ENCODE peak calls at places on chromosome 22, in six cellular contexts. One of them, this sample, is unnamed.

GRCh38 chr22:50731811-50732624 is 6.0 kb upstream of the ACR start:
- DNase-seq in transverse colon: peak; percentile 55
- DNase-seq in cardiac muscle cell: peak; percentile 55
- DNase-seq in AG09319: no peak
- DNase-seq in heart right ventricle: peak; percentile 22
- DNase-seq in activated CD8-positive, alpha-beta T cell treated with anti-CD3 and anti-CD28 coated beads for 36 hours: peak; percentile 70
- DNase-seq in this sample: no peak

GRCh38 chr22:27004434-27004833 is 347.0 kb downstream of the MIAT start:
- DNase-seq in transverse colon: no peak
- DNase-seq in activated CD8-positive, alpha-beta T cell treated with anti-CD3 and anti-CD28 coated beads for 36 hours: no peak
- DNase-seq in AG09319: no peak
- DNase-seq in heart right ventricle: no peak
- DNase-seq in cardiac muscle cell: no peak
- DNase-seq in this sample: no peak

GRCh38 chr22:47202819-47203553 is 440.5 kb downstream of the TBC1D22A start:
- DNase-seq in activated CD8-positive, alpha-beta T cell treated with anti-CD3 and anti-CD28 coated beads for 36 hours: no peak
- DNase-seq in heart right ventricle: no peak
- DNase-seq in AG09319: no peak
- DNase-seq in transverse colon: no peak
- DNase-seq in cardiac muscle cell: no peak
- DNase-seq in this sample: no peak

GRCh38 chr22:50513175-50513574 is 5.2 kb downstream of the NCAPH2 start:
- DNase-seq in activated CD8-positive, alpha-beta T cell treated with anti-CD3 and anti-CD28 coated beads for 36 hours: no peak
- DNase-seq in heart right ventricle: no peak
- DNase-seq in cardiac muscle cell: no peak
- DNase-seq in transverse colon: no peak
- DNase-seq in AG09319: no peak
- DNase-seq in this sample: no peak

GRCh38 chr22:43439368-43440102 is 27.7 kb downstream of the MPPED1 start:
- DNase-seq in activated CD8-positive, alpha-beta T cell treated with anti-CD3 and anti-CD28 coated beads for 36 hours: no peak
- DNase-seq in cardiac muscle cell: no peak
- DNase-seq in heart right ventricle: no peak
- DNase-seq in AG09319: no peak
- DNase-seq in transverse colon: no peak
- DNase-seq in this sample: no peak

GRCh38 chr22:36950797-36951590 is 37.6 kb downstream of the CSF2RB start:
- DNase-seq in transverse colon: no peak
- DNase-seq in AG09319: no peak
- DNase-seq in cardiac muscle cell: no peak
- DNase-seq in activated CD8-positive, alpha-beta T cell treated with anti-CD3 and anti-CD28 coated beads for 36 hours: no peak
- DNase-seq in heart right ventricle: no peak
- DNase-seq in this sample: no peak

GRCh38 chr22:39674536-39674935 is 104.0 kb downstream of the CACNA1I start:
- DNase-seq in heart right ventricle: no peak
- DNase-seq in AG09319: no peak
- DNase-seq in cardiac muscle cell: no peak
- DNase-seq in activated CD8-positive, alpha-beta T cell treated with anti-CD3 and anti-CD28 coated beads for 36 hours: no peak
- DNase-seq in transverse colon: no peak
- DNase-seq in this sample: no peak

GRCh38 chr22:44436656-44437492 is 61.2 kb downstream of the RTL6 start:
- DNase-seq in cardiac muscle cell: no peak
- DNase-seq in AG09319: no peak
- DNase-seq in heart right ventricle: no peak
- DNase-seq in transverse colon: no peak
- DNase-seq in activated CD8-positive, alpha-beta T cell treated with anti-CD3 and anti-CD28 coated beads for 36 hours: no peak
- DNase-seq in this sample: no peak

GRCh38 chr22:36368359-36368983 is 19.3 kb downstream of the MYH9 start:
- DNase-seq in AG09319: no peak
- DNase-seq in activated CD8-positive, alpha-beta T cell treated with anti-CD3 and anti-CD28 coated beads for 36 hours: peak; percentile 68
- DNase-seq in transverse colon: no peak
- DNase-seq in cardiac muscle cell: peak; percentile 91
- DNase-seq in heart right ventricle: no peak
- DNase-seq in this sample: peak; percentile 76

GRCh38 chr22:36225333-36225922 is 13.9 kb downstream of the APOL2 start:
- DNase-seq in activated CD8-positive, alpha-beta T cell treated with anti-CD3 and anti-CD28 coated beads for 36 hours: no peak
- DNase-seq in heart right ventricle: no peak
- DNase-seq in transverse colon: no peak
- DNase-seq in AG09319: no peak
- DNase-seq in cardiac muscle cell: no peak
- DNase-seq in this sample: no peak

GRCh38 chr22:49918911-49919881 is 762 bp downstream of the CRELD2 start:
- DNase-seq in AG09319: no peak
- DNase-seq in transverse colon: no peak
- DNase-seq in activated CD8-positive, alpha-beta T cell treated with anti-CD3 and anti-CD28 coated beads for 36 hours: no peak
- DNase-seq in cardiac muscle cell: no peak
- DNase-seq in heart right ventricle: no peak
- DNase-seq in this sample: no peak

GRCh38 chr22:44392446-44392921 is 79.7 kb upstream of the SHISAL1 start:
- DNase-seq in activated CD8-positive, alpha-beta T cell treated with anti-CD3 and anti-CD28 coated beads for 36 hours: no peak
- DNase-seq in cardiac muscle cell: no peak
- DNase-seq in heart right ventricle: no peak
- DNase-seq in transverse colon: no peak
- DNase-seq in AG09319: no peak
- DNase-seq in this sample: no peak

GRCh38 chr22:50170453-50171318 is at the start of gene PANX2:
- DNase-seq in activated CD8-positive, alpha-beta T cell treated with anti-CD3 and anti-CD28 coated beads for 36 hours: no peak
- DNase-seq in transverse colon: no peak
- DNase-seq in heart right ventricle: no peak
- DNase-seq in AG09319: no peak
- DNase-seq in cardiac muscle cell: peak; percentile 27
- DNase-seq in this sample: no peak

GRCh38 chr22:44862281-44862680 is 109.9 kb downstream of the ARHGAP8 start:
- DNase-seq in transverse colon: no peak
- DNase-seq in cardiac muscle cell: no peak
- DNase-seq in activated CD8-positive, alpha-beta T cell treated with anti-CD3 and anti-CD28 coated beads for 36 hours: no peak
- DNase-seq in AG09319: no peak
- DNase-seq in heart right ventricle: no peak
- DNase-seq in this sample: no peak

GRCh38 chr22:39299829-39300178 is 19.6 kb downstream of the RPL3 start:
- DNase-seq in transverse colon: peak; percentile 25
- DNase-seq in activated CD8-positive, alpha-beta T cell treated with anti-CD3 and anti-CD28 coated beads for 36 hours: no peak
- DNase-seq in heart right ventricle: peak; percentile 70
- DNase-seq in cardiac muscle cell: no peak
- DNase-seq in AG09319: no peak
- DNase-seq in this sample: no peak

GRCh38 chr22:43990044-43990443 is 34.1 kb upstream of the PARVB start:
- DNase-seq in activated CD8-positive, alpha-beta T cell treated with anti-CD3 and anti-CD28 coated beads for 36 hours: no peak
- DNase-seq in transverse colon: no peak
- DNase-seq in AG09319: no peak
- DNase-seq in heart right ventricle: no peak
- DNase-seq in cardiac muscle cell: no peak
- DNase-seq in this sample: no peak

GRCh38 chr22:26781591-26781990 is 124.2 kb downstream of the MIAT start:
- DNase-seq in cardiac muscle cell: no peak
- DNase-seq in transverse colon: no peak
- DNase-seq in activated CD8-positive, alpha-beta T cell treated with anti-CD3 and anti-CD28 coated beads for 36 hours: no peak
- DNase-seq in heart right ventricle: no peak
- DNase-seq in AG09319: no peak
- DNase-seq in this sample: no peak

DNA sequence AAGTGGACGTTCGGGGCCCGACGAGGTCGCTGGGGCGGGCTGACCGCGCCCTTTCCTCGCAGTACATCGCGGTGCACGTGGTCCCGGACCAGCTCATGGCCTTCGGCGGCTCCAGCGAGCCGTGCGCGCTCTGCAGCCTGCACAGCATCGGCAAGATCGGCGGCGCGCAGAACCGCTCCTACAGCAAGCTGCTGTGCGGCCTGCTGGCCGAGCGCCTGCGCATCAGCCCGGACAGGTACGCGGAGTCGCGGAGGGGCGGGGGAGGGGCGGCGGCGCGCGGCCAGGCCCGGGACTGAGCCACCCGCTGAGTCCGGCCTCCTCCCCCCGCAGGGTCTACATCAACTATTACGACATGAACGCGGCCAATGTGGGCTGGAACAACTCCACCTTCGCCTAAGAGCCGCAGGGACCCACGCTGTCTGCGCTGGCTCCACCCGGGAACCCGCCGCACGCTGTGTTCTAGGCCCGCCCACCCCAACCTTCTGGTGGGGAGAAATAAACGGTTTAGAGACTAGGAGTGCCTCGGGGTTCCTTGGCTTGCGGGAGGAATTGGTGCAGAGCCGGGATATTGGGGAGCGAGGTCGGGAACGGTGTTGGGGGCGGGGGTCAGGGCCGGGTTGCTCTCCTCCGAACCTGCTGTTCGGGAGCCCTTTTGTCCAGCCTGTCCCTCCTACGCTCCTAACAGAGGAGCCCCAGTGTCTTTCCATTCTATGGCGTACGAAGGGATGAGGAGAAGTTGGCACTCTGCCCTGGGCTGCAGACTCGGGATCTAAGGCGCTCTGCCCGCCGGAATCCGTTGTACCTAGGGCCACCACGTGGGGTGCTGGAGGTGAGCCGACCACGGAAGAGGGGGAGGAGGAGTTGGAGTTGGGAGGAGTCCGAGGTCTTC is 771 bp downstream of the MIF start:
- DNase-seq in AG09319: no peak
- DNase-seq in cardiac muscle cell: peak; percentile 91
- DNase-seq in heart right ventricle: peak; percentile 36
- DNase-seq in activated CD8-positive, alpha-beta T cell treated with anti-CD3 and anti-CD28 coated beads for 36 hours: peak; percentile 85
- DNase-seq in transverse colon: peak; percentile 86
- DNase-seq in this sample: peak; percentile 51
- TF ChIP-seq CTCF in AG09319: no peak
- TF ChIP-seq CTCF in cardiac muscle cell: peak; percentile 30
- TF ChIP-seq CTCF in heart right ventricle: no peak
- TF ChIP-seq CTCF in activated CD8-positive, alpha-beta T cell treated with anti-CD3 and anti-CD28 coated beads for 36 hours: peak; percentile 67
- TF ChIP-seq CTCF in transverse colon: peak; percentile 31
- TF ChIP-seq CTCF in this sample: peak; percentile 41

GRCh38 chr22:46061431-46062231 is 84.7 kb upstream of the WNT7B start:
- DNase-seq in AG09319: no peak
- DNase-seq in transverse colon: peak; percentile 11
- DNase-seq in cardiac muscle cell: no peak
- DNase-seq in activated CD8-positive, alpha-beta T cell treated with anti-CD3 and anti-CD28 coated beads for 36 hours: no peak
- DNase-seq in heart right ventricle: no peak
- DNase-seq in this sample: no peak
- TF ChIP-seq CTCF in AG09319: no peak
- TF ChIP-seq CTCF in transverse colon: no peak
- TF ChIP-seq CTCF in cardiac muscle cell: no peak
- TF ChIP-seq CTCF in activated CD8-positive, alpha-beta T cell treated with anti-CD3 and anti-CD28 coated beads for 36 hours: no peak
- TF ChIP-seq CTCF in heart right ventricle: no peak
- TF ChIP-seq CTCF in this sample: no peak

DNA sequence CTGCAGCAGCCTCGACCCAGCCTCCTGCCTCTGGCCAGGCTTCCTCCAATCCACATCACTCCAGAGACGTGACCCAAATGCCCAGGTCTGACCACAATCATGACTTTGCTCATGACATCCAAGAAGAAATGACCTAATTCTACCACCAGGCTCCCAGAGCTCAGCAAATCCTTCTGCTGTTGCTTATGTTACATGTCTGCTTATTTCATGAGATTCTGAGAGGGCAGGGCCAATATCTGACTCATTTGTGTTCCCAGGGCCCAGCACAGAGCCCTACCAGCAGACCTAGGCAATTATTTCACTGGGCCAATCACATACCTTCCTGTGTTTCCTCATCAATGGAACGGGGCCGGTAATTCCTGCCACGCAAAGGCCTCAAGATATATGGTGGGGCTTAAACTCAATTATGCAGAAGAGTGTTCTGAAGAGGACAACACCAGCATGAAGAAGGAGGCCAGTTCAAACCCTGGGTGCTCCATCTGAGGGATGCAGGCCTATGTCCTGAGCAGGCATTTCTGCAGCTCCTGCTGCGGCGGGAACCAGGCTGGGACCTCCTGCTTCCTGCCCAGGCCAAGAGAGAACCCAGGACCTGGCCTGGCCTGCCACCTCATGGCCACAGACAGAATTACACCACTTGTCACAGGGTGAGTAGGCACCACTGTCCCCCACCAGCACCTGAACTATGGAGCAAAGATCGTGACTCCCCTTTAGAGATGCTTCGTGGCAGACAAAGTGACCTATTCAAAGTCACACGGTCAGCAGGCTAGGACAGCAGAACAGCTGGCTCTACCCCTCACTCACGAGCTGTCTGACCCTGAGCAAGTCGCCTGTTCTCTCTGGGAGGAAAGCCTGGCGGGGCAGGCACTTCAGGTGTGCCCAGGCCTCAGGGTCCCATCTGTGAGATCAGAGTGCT is 5.8 kb downstream of the CENPM start:
- DNase-seq in activated CD8-positive, alpha-beta T cell treated with anti-CD3 and anti-CD28 coated beads for 36 hours: peak; percentile 91
- DNase-seq in cardiac muscle cell: peak; percentile 86
- DNase-seq in heart right ventricle: peak; percentile 84
- DNase-seq in AG09319: peak; percentile 86
- DNase-seq in transverse colon: peak; percentile 92
- DNase-seq in this sample: peak; percentile 64
- TF ChIP-seq CTCF in activated CD8-positive, alpha-beta T cell treated with anti-CD3 and anti-CD28 coated beads for 36 hours: peak; percentile 94
- TF ChIP-seq CTCF in cardiac muscle cell: peak; percentile 88
- TF ChIP-seq CTCF in heart right ventricle: peak; percentile 94
- TF ChIP-seq CTCF in AG09319: peak; percentile 84
- TF ChIP-seq CTCF in transverse colon: peak; percentile 92
- TF ChIP-seq CTCF in this sample: peak; percentile 85

GRCh38 chr22:41367680-41368542 is 13.8 kb upstream of the TEF start:
- DNase-seq in heart right ventricle: peak; percentile 27
- DNase-seq in AG09319: peak; percentile 16
- DNase-seq in transverse colon: peak; percentile 30
- DNase-seq in activated CD8-positive, alpha-beta T cell treated with anti-CD3 and anti-CD28 coated beads for 36 hours: no peak
- DNase-seq in cardiac muscle cell: peak; percentile 62
- DNase-seq in this sample: no peak

GRCh38 chr22:41366323-41367014 is 15.3 kb upstream of the TEF start:
- DNase-seq in AG09319: no peak
- DNase-seq in heart right ventricle: no peak
- DNase-seq in activated CD8-positive, alpha-beta T cell treated with anti-CD3 and anti-CD28 coated beads for 36 hours: no peak
- DNase-seq in cardiac muscle cell: no peak
- DNase-seq in transverse colon: no peak
- DNase-seq in this sample: no peak

GRCh38 chr22:41365425-41365824 is 16.3 kb upstream of the TEF start:
- DNase-seq in activated CD8-positive, alpha-beta T cell treated with anti-CD3 and anti-CD28 coated beads for 36 hours: no peak
- DNase-seq in heart right ventricle: no peak
- DNase-seq in cardiac muscle cell: no peak
- DNase-seq in transverse colon: no peak
- DNase-seq in AG09319: no peak
- DNase-seq in this sample: no peak

GRCh38 chr22:41368543-41368817 is 13.3 kb upstream of the TEF start:
- DNase-seq in heart right ventricle: no peak
- DNase-seq in transverse colon: no peak
- DNase-seq in cardiac muscle cell: no peak
- DNase-seq in AG09319: no peak
- DNase-seq in activated CD8-positive, alpha-beta T cell treated with anti-CD3 and anti-CD28 coated beads for 36 hours: no peak
- DNase-seq in this sample: no peak

GRCh38 chr22:41367039-41367679 is 14.6 kb upstream of the TEF start:
- DNase-seq in AG09319: peak; percentile 90
- DNase-seq in transverse colon: peak; percentile 95
- DNase-seq in activated CD8-positive, alpha-beta T cell treated with anti-CD3 and anti-CD28 coated beads for 36 hours: peak; percentile 18
- DNase-seq in cardiac muscle cell: peak; percentile 99
- DNase-seq in heart right ventricle: peak; percentile 97
- DNase-seq in this sample: peak; percentile 80
- TF ChIP-seq CTCF in AG09319: peak; percentile 40
- TF ChIP-seq CTCF in transverse colon: peak; percentile 13
- TF ChIP-seq CTCF in activated CD8-positive, alpha-beta T cell treated with anti-CD3 and anti-CD28 coated beads for 36 hours: no peak
- TF ChIP-seq CTCF in cardiac muscle cell: peak; percentile 60
- TF ChIP-seq CTCF in heart right ventricle: peak; percentile 61
- TF ChIP-seq CTCF in this sample: no peak

GRCh38 chr22:30386608-30386959 is 627 bp downstream of the RNF215 start:
- DNase-seq in heart right ventricle: peak; percentile 9
- DNase-seq in AG09319: no peak
- DNase-seq in cardiac muscle cell: no peak
- DNase-seq in activated CD8-positive, alpha-beta T cell treated with anti-CD3 and anti-CD28 coated beads for 36 hours: no peak
- DNase-seq in transverse colon: peak; percentile 14
- DNase-seq in this sample: no peak
- TF ChIP-seq CTCF in heart right ventricle: no peak
- TF ChIP-seq CTCF in AG09319: no peak
- TF ChIP-seq CTCF in cardiac muscle cell: no peak
- TF ChIP-seq CTCF in activated CD8-positive, alpha-beta T cell treated with anti-CD3 and anti-CD28 coated beads for 36 hours: no peak
- TF ChIP-seq CTCF in transverse colon: no peak
- TF ChIP-seq CTCF in this sample: no peak